ENCODE peak calls at places on chromosomes 4 and X, in four cellular contexts. D is endodermal cell, E is cerebellum, B is LHCN-M2. U is an unnamed sample.

GRCh38 chrX:10636337-10636736 is 16.0 kb upstream of the MID1 start:
- DNase-seq in D (peak), E (no peak), B (peak), U (peak)

GRCh38 chr4:147361726-147362125 is 119.2 kb upstream of the EDNRA start:
- DNase-seq in D (no peak), E (no peak), B (peak), U (peak)

GRCh38 chr4:139740121-139740520 is 74.5 kb downstream of the MGST2 start:
- DNase-seq in D (peak), E (peak), B (no peak), U (no peak)

GRCh38 chr4:70667710-70668535 is 1.6 kb upstream of the JCHAIN start:
- DNase-seq in D (no peak), E (no peak), B (no peak), U (peak)

GRCh38 chrX:71998836-71999509 is 88.3 kb downstream of the NHSL2 start:
- DNase-seq in D (peak), E (no peak), B (no peak), U (peak)

GRCh38 chr4:137310593-137311490 is 221.5 kb downstream of the PCDH18 start:
- DNase-seq in D (no peak), E (no peak), B (peak), U (peak)

GRCh38 chrX:131792789-131793462 is 230.2 kb upstream of the STK26 start:
- DNase-seq in D (no peak), E (no peak), B (peak), U (peak)

GRCh38 chrX:134636859-134637258 is 21.4 kb downstream of the PLAC1 start:
- DNase-seq in D (no peak), E (no peak), B (peak), U (peak)

GRCh38 chr4:101288365-101289145 is 58.8 kb downstream of the PPP3CA start:
- DNase-seq in D (no peak), E (no peak), B (no peak), U (no peak)

GRCh38 chr4:169009281-169010124 is 552 bp downstream of the CBR4 start:
- DNase-seq in D (peak), E (peak), B (peak), U (peak)

GRCh38 chr4:139728840-139729239 is 63.2 kb downstream of the MGST2 start:
- DNase-seq in D (no peak), E (no peak), B (no peak), U (no peak)

GRCh38 chr4:5632571-5632970 is 75.8 kb downstream of the EVC2 start:
- DNase-seq in D (no peak), E (no peak), B (no peak), U (no peak)

GRCh38 chrX:7117587-7117986 is 29.9 kb upstream of the STS start:
- DNase-seq in D (peak), E (no peak), B (no peak), U (no peak)

GRCh38 chr4:111064342-111064993 is 441.6 kb upstream of the PITX2 start:
- DNase-seq in D (peak), E (no peak), B (peak), U (peak)

GRCh38 chrX:629230-630006 is 1.2 kb upstream of the SHOX start:
- DNase-seq in D (no peak), E (no peak), B (no peak), U (no peak)

GRCh38 chrX:790780-791360 is 160.3 kb downstream of the SHOX start:
- DNase-seq in D (peak), E (no peak), B (no peak), U (no peak)

GRCh38 chr4:111775908-111776307 is 369.3 kb upstream of the FAM241A start:
- DNase-seq in D (no peak), E (no peak), B (no peak), U (no peak)

GRCh38 chr4:21554510-21554909 is 394.1 kb downstream of the KCNIP4 start:
- DNase-seq in D (no peak), E (no peak), B (no peak), U (no peak)

GRCh38 chr4:127400736-127401346 is 231.9 kb upstream of the INTU start:
- DNase-seq in D (peak), E (no peak), B (peak), U (peak)

GRCh38 chr4:158970786-158971185 is 132.1 kb upstream of the RAPGEF2 start:
- DNase-seq in D (no peak), E (no peak), B (no peak), U (no peak)

GRCh38 chr4:138592801-138593200 is 350.7 kb upstream of the SLC7A11 start:
- DNase-seq in D (no peak), E (no peak), B (no peak), U (no peak)

GRCh38 chr4:117941611-117942010 is 92.7 kb upstream of the NDST3 start:
- DNase-seq in D (peak), E (no peak), B (no peak), U (no peak)

GRCh38 chrX:130885996-130886395 is 17.0 kb downstream of the ENOX2 start:
- DNase-seq in D (no peak), E (no peak), B (no peak), U (no peak)

GRCh38 chrX:45485682-45486081 is 285.0 kb upstream of the DIPK2B start:
- DNase-seq in D (no peak), E (no peak), B (no peak), U (no peak)

GRCh38 chr4:78166582-78166981 is 109.5 kb downstream of the FRAS1 start:
- DNase-seq in D (no peak), E (no peak), B (peak), U (peak)

GRCh38 chr4:147052361-147052760 is 106.7 kb upstream of the TTC29 start:
- DNase-seq in D (no peak), E (no peak), B (no peak), U (no peak)

GRCh38 chr4:44118971-44119680 is 329.5 kb downstream of the KCTD8 start:
- DNase-seq in D (no peak), E (no peak), B (no peak), U (no peak)

GRCh38 chr4:7778524-7779193 is 161.0 kb downstream of the AFAP1 start:
- DNase-seq in D (no peak), E (no peak), B (no peak), U (no peak)

GRCh38 chr4:19982556-19982955 is 269.1 kb upstream of the SLIT2 start:
- DNase-seq in D (no peak), E (no peak), B (peak), U (no peak)

GRCh38 chr4:18579222-18579621 is 557.7 kb upstream of the LCORL start:
- DNase-seq in D (no peak), E (no peak), B (no peak), U (no peak)

GRCh38 chr4:107575243-107575642 is 144.8 kb downstream of the PAPSS1 start:
- DNase-seq in D (no peak), E (no peak), B (no peak), U (no peak)

GRCh38 chr4:181637186-181638105 is 605.8 kb upstream of the TENM3 start:
- DNase-seq in D (no peak), E (no peak), B (no peak), U (no peak)

GRCh38 chrX:85084770-85085393 is 81.2 kb downstream of the APOOL start:
- DNase-seq in D (peak), E (peak), B (peak), U (peak)

GRCh38 chrX:105331244-105331643 is 110.8 kb upstream of the TEX13A start:
- DNase-seq in D (no peak), E (no peak), B (peak), U (peak)

U was measured in myocyte.